ENCODE peak calls at places on chromosomes 1 and 21, in six cellular contexts. J, N, C, W, K and P are unnamed samples.

GRCh38 chr1:112177314-112177713 is 187.8 kb upstream of the KCND3 start:
- DNase-seq in K (no peak), C (no peak), J (no peak), N (no peak), W (no peak), P (no peak)

GRCh38 chr1:44511769-44512168 is 106.7 kb downstream of the RNF220 start:
- DNase-seq in K (no peak), W (no peak), J (no peak), C (peak), N (no peak), P (no peak)

GRCh38 chr1:161379071-161379470 is 11.4 kb upstream of the CFAP126 start:
- DNase-seq in N (no peak), J (no peak), K (no peak), W (no peak), C (no peak), P (no peak)

GRCh38 chr1:3468236-3469103 is 14.0 kb downstream of the ARHGEF16 start:
- DNase-seq in W (no peak), C (no peak), K (no peak), N (no peak), J (peak), P (no peak)

GRCh38 chr1:87274851-87275250 is 53.8 kb upstream of the LMO4 start:
- DNase-seq in J (no peak), N (no peak), W (no peak), C (no peak), K (no peak), P (no peak)

GRCh38 chr1:43171876-43172531 is at the start of the genes CFAP57 and EBNA1BP2:
- DNase-seq in W (peak), N (peak), C (peak), J (peak), K (peak), P (peak)

GRCh38 chr1:227540170-227541098 is 22.9 kb upstream of the ZNF678 start:
- DNase-seq in C (no peak), K (no peak), J (no peak), W (no peak), N (no peak), P (no peak)

GRCh38 chr1:35591211-35591610 is 18.1 kb downstream of the TFAP2E start:
- DNase-seq in K (no peak), W (no peak), N (no peak), J (no peak), C (no peak), P (no peak)

GRCh38 chr1:211677659-211678058 is 2.2 kb upstream of the NEK2 start:
- DNase-seq in W (no peak), N (no peak), J (no peak), K (no peak), C (no peak), P (no peak)

GRCh38 chr1:177385760-177386698 is 215.3 kb downstream of the BRINP2 start:
- DNase-seq in K (no peak), J (no peak), N (no peak), C (peak), W (peak), P (no peak)

GRCh38 chr1:174023438-174023837 is 1.3 kb upstream of the RC3H1 start:
- DNase-seq in W (peak), N (peak), J (no peak), K (no peak), C (peak), P (peak)

GRCh38 chr21:26227146-26227545 is 56.6 kb upstream of the APP start:
- DNase-seq in K (no peak), W (no peak), C (no peak), J (no peak), N (no peak), P (no peak)

GRCh38 chr21:27061783-27062182 is 94.9 kb upstream of the ADAMTS5 start:
- DNase-seq in W (no peak), N (no peak), K (no peak), C (no peak), J (no peak), P (no peak)

GRCh38 chr1:62144238-62144831 is 50.3 kb upstream of the L1TD1 start:
- DNase-seq in C (peak), N (no peak), W (peak), J (no peak), K (peak), P (no peak)

GRCh38 chr21:35461700-35462099 is 412.6 kb upstream of the RUNX1 start:
- DNase-seq in N (no peak), K (no peak), C (no peak), J (no peak), W (no peak), P (no peak)

GRCh38 chr21:46125846-46126301 is 28.0 kb downstream of the COL6A2 start:
- DNase-seq in N (peak), J (peak), C (no peak), K (no peak), W (no peak), P (no peak)

GRCh38 chr1:78078358-78078757 is 32.6 kb downstream of the GIPC2 start:
- DNase-seq in N (no peak), C (no peak), W (no peak), K (no peak), J (no peak), P (no peak)

GRCh38 chr1:159879977-159880376 is 17.5 kb upstream of the VSIG8 start:
- DNase-seq in C (peak), N (no peak), K (no peak), W (peak), J (no peak), P (no peak)

GRCh38 chr21:19343711-19344110 is 940.1 kb upstream of the TMPRSS15 start:
- DNase-seq in K (no peak), J (no peak), W (no peak), C (no peak), N (no peak), P (no peak)

GRCh38 chr1:79982218-79982617 is 975.7 kb upstream of the ADGRL4 start:
- DNase-seq in J (peak), W (peak), C (peak), K (no peak), N (no peak), P (peak)

GRCh38 chr21:42299324-42300044 is 15.7 kb downstream of the TFF3 start:
- DNase-seq in C (no peak), K (no peak), N (no peak), W (no peak), J (no peak), P (no peak)

GRCh38 chr1:10911274-10912166 is 100.9 kb upstream of the TARDBP start:
- DNase-seq in C (no peak), W (no peak), K (no peak), J (no peak), N (no peak), P (no peak)

GRCh38 chr1:15014521-15014920 is 139.0 kb upstream of the TMEM51 start:
- DNase-seq in J (no peak), K (no peak), W (no peak), N (no peak), C (no peak), P (no peak)

GRCh38 chr1:183461350-183461749 is 10.9 kb upstream of the SMG7 start:
- DNase-seq in W (no peak), J (no peak), C (peak), N (no peak), K (no peak), P (no peak)

GRCh38 chr1:151710187-151710586 is 6.4 kb downstream of the CELF3 start:
- DNase-seq in N (no peak), J (no peak), K (no peak), W (peak), C (peak), P (no peak)

GRCh38 chr1:109254621-109255096 is 5.3 kb downstream of the CELSR2 start:
- DNase-seq in J (no peak), K (no peak), N (no peak), C (no peak), W (no peak), P (no peak)

GRCh38 chr21:38342734-38343133 is 85.9 kb downstream of the KCNJ15 start:
- DNase-seq in C (no peak), W (no peak), K (no peak), N (no peak), J (no peak), P (no peak)

GRCh38 chr21:43187715-43188114 is 18.9 kb downstream of the CRYAA start:
- DNase-seq in C (no peak), N (no peak), K (no peak), W (no peak), J (peak), P (no peak)

GRCh38 chr1:1943834-1944570 is 24.9 kb upstream of the TMEM52 start:
- DNase-seq in C (peak), J (no peak), N (peak), W (no peak), K (peak), P (no peak)

GRCh38 chr1:158371188-158371953 is 17.7 kb downstream of the CD1E start:
- DNase-seq in J (no peak), K (no peak), W (no peak), C (no peak), N (no peak), P (no peak)

GRCh38 chr1:167118188-167118587 is 24.3 kb downstream of the STYXL2 start:
- DNase-seq in J (no peak), K (no peak), C (no peak), N (no peak), W (no peak), P (no peak)

GRCh38 chr1:113325039-113325438 is 65.3 kb upstream of the MAGI3 start:
- DNase-seq in J (no peak), K (no peak), W (peak), C (peak), N (peak), P (no peak)

GRCh38 chr1:92711473-92712165 is 73.3 kb downstream of the EVI5 start:
- DNase-seq in K (no peak), C (no peak), J (no peak), N (no peak), W (no peak), P (no peak)

GRCh38 chr1:92709738-92710137 is 75.2 kb downstream of the EVI5 start:
- DNase-seq in J (no peak), K (no peak), C (peak), W (peak), N (no peak), P (no peak)

GRCh38 chr1:92708368-92708950 is 76.4 kb downstream of the EVI5 start:
- DNase-seq in K (no peak), J (no peak), C (no peak), W (no peak), N (no peak), P (no peak)

DNA sequence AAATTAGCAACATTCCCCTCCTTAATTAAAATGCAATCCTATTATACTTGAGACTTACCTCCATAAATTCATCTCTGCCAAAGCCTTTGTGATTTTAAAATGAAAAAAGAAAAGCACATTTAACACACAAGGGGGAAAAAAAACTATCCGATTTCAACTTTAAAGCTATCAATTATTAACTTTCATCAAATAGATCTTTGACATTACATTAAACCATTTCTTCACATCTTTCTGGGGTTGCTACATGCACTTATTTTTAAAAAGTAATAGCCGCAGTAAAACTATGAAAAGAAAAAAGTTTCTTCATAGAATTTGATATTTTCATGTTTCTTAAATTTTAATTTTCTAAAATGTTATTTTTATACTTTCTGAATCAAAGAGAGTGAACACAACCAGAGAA is 71.0 kb downstream of the EVI5 start:
- DNase-seq in N (no peak), C (no peak), K (no peak), W (no peak), J (no peak), P (no peak)
- TF ChIP-seq CTCF in N (no peak), C (no peak), K (no peak), W (no peak), J (no peak), P (no peak)

GRCh38 chr1:90612033-90612432 is 105.1 kb downstream of the BARHL2 start:
- DNase-seq in C (no peak), W (no peak), K (no peak), J (no peak), N (no peak), P (no peak)

GRCh38 chr1:90613371-90613770 is 103.7 kb downstream of the BARHL2 start:
- DNase-seq in W (no peak), J (no peak), C (no peak), K (no peak), N (no peak), P (no peak)

GRCh38 chr1:90614872-90615271 is 102.2 kb downstream of the BARHL2 start:
- DNase-seq in J (no peak), W (no peak), N (no peak), C (no peak), K (no peak), P (no peak)

GRCh38 chr1:90616395-90616794 is 100.7 kb downstream of the BARHL2 start:
- DNase-seq in N (no peak), K (no peak), J (no peak), C (no peak), W (no peak), P (no peak)
- TF ChIP-seq CTCF in N (no peak), K (no peak), J (no peak), C (peak), W (no peak), P (no peak)

GRCh38 chr1:201900476-201900875 is 11.8 kb downstream of the SHISA4 start:
- DNase-seq in C (no peak), K (no peak), J (no peak), W (no peak), N (no peak), P (no peak)

GRCh38 chr1:201899683-201900429 is 11.2 kb downstream of the SHISA4 start:
- DNase-seq in N (no peak), K (no peak), W (no peak), J (no peak), C (no peak), P (no peak)

GRCh38 chr1:201896951-201897391 is 8.3 kb downstream of the SHISA4 start:
- DNase-seq in C (peak), W (no peak), N (no peak), K (no peak), J (peak), P (no peak)

GRCh38 chr1:201898240-201898894 is 9.7 kb downstream of the SHISA4 start:
- DNase-seq in J (no peak), C (no peak), W (no peak), K (no peak), N (no peak), P (no peak)

DNA sequence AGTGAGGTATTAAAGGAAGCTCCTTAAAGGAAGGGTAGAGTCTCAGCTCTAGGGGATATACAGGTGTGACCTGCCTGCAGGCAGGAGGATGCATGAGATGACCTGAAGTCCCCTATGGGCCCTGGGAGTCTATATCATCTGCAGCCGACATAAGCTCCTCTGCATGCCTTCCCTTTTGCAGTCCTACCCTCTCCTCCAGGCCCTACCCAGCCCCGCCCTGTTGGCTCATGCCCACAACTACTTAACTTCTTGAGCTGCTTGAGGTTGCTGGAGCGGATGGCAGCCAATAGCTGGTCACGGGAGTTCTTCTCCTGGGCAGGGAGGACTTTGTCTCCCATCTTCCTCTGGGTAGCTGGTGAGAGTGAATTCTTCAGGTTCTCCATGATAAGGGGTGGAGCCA is 10.3 kb downstream of the SHISA4 start:
- DNase-seq in J (peak), W (no peak), C (no peak), K (no peak), N (no peak), P (no peak)
- TF ChIP-seq CTCF in J (no peak), W (no peak), C (no peak), K (no peak), N (no peak), P (no peak)

GRCh38 chr1:206931709-206932108 is 10.0 kb upstream of the FCMR start:
- DNase-seq in K (no peak), W (no peak), N (no peak), J (no peak), C (no peak), P (no peak)
- TF ChIP-seq CTCF in K (no peak), W (peak), N (no peak), J (no peak), C (no peak), P (no peak)

DNA sequence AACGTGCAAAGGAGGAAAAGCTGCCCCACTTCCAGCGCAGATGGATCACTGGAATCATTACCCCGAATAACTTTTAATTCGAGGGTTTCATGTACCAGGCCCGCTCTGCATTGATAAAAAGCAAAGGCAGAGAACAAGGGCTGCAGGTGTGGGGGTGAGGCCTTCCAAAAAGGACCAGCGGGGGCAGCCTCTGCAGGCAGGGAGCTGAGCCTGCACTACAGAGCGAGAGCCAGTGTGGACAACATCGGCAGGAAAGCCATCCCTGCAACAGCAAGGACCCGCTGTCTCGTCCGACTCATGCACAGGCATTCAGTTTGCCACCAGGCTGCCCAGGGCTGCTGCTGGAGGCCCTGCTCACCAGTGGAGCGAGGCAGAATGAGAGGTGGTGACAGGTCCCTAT is 27.1 kb upstream of the AJAP1 start:
- DNase-seq in N (no peak), W (no peak), C (no peak), J (peak), K (no peak), P (no peak)
- TF ChIP-seq CTCF in N (no peak), W (no peak), C (no peak), J (no peak), K (no peak), P (no peak)

DNA sequence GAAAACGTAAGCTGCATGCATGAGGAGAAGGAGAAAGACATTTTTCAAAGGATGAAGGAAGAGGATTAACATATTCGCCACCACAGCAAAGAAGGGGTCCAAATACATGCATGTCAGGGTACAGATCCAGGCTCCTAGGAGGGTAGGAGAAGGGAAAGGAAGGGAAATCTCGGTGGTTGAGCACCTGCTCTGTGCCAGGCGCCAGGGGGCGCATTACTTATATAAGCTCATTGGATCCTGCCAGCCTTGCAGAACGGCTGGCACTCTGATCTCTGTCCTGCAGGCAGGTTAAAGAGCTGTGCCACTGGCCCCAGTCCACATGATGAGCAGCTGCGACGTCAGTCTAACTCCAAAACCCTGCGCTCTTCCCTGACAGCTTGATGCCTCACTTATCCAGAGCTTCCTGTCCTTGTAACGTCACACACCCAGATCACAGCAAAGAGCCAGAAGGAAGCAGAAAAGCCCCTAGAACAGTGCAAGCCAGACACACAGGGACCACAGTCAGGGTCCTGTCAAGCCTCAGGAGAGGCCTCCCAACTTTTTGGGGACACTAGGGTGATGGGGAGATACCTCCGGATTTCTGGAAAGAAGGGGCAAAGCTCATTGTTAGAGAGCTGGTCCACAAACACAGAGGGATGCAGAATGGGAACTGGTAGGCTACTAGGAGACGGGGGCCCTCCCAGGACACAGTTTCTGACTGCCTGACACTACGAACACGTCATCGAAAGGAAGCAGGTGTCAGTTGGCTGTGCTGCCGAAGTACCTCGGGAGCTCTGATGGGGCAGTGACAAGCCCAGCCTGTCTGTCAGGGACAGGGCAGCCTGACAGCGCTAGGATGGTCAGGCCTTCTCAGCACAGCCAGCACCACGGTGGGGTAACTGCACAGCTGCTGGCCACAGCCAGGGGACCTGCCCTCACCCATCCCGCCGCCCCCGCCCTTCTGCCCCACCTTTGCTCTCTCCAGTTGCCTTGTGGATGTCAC is 99.1 kb downstream of the BEND5 start:
- DNase-seq in J (peak), W (peak), N (peak), K (no peak), C (peak), P (no peak)
- TF ChIP-seq CTCF in J (peak), W (peak), N (no peak), K (peak), C (peak), P (peak)

GRCh38 chr1:33140153-33141149 is 41.4 kb downstream of the TRIM62 start:
- DNase-seq in W (no peak), J (no peak), C (no peak), N (no peak), K (no peak), P (peak)
- TF ChIP-seq CTCF in W (peak), J (no peak), C (no peak), N (no peak), K (no peak), P (no peak)